ENCODE peak calls at places on chromosome 6, in ten cellular contexts. Z, S, H, Y, J, R, G, O, P and V are unnamed samples.

GRCh38 chr6:155417454-155417853 is 38.2 kb downstream of the NOX3 start:
- DNase-seq in G (no peak), P (no peak), J (no peak), Y (no peak), H (no peak), Z (no peak), O (no peak), S (no peak), R (peak), V (no peak)

GRCh38 chr6:6320901-6321300 is 439 bp upstream of the F13A1 start:
- DNase-seq in Z (no peak), S (no peak), P (no peak), H (no peak), G (peak), Y (no peak), R (peak), J (no peak), O (no peak), V (no peak)

GRCh38 chr6:166439366-166440091 is 56.8 kb upstream of the MPC1 start:
- DNase-seq in P (no peak), S (no peak), R (no peak), O (no peak), G (no peak), Y (no peak), H (no peak), Z (no peak), J (no peak), V (peak)

GRCh38 chr6:161954077-161954476 is 680.2 kb upstream of the AGPAT4 start:
- DNase-seq in J (no peak), S (no peak), Z (no peak), G (no peak), Y (no peak), R (no peak), O (no peak), P (no peak), H (no peak), V (no peak)

GRCh38 chr6:106145741-106146227 is 59.6 kb downstream of the PRDM1 start:
- DNase-seq in H (no peak), R (no peak), P (no peak), Y (no peak), Z (no peak), S (no peak), G (peak), O (no peak), J (no peak), V (no peak)

GRCh38 chr6:100307561-100307960 is 157.2 kb downstream of the SIM1 start:
- DNase-seq in J (no peak), S (no peak), P (no peak), R (no peak), H (no peak), Z (no peak), O (no peak), G (peak), Y (no peak), V (no peak)

GRCh38 chr6:21220271-21220987 is 373.1 kb upstream of the SOX4 start:
- DNase-seq in R (no peak), Y (no peak), H (no peak), S (no peak), P (no peak), O (no peak), G (peak), J (no peak), Z (no peak), V (no peak)

GRCh38 chr6:148431413-148431812 is 88.8 kb downstream of the SASH1 start:
- DNase-seq in J (no peak), P (no peak), Y (no peak), R (no peak), O (no peak), G (no peak), S (no peak), Z (no peak), H (no peak), V (no peak)

GRCh38 chr6:43749461-43749860 is 20.6 kb upstream of the VEGFA start:
- DNase-seq in J (no peak), Y (no peak), S (no peak), Z (no peak), O (no peak), G (no peak), P (no peak), R (no peak), H (no peak), V (peak)

GRCh38 chr6:100112855-100113508 is 119.0 kb upstream of the MCHR2 start:
- DNase-seq in O (no peak), S (no peak), Y (no peak), Z (no peak), H (no peak), J (no peak), P (no peak), G (no peak), R (no peak), V (no peak)

GRCh38 chr6:165804331-165805066 is 141.5 kb upstream of the PDE10A start:
- DNase-seq in P (no peak), Z (no peak), R (no peak), Y (no peak), S (no peak), H (no peak), G (peak), O (no peak), J (no peak), V (no peak)

GRCh38 chr6:106110167-106110826 is 24.2 kb downstream of the PRDM1 start:
- DNase-seq in Y (no peak), H (no peak), O (no peak), Z (no peak), R (no peak), S (no peak), G (no peak), J (no peak), P (no peak), V (no peak)

GRCh38 chr6:158819977-158820632 is 937 bp upstream of the EZR start:
- DNase-seq in R (no peak), J (no peak), H (peak), Z (no peak), S (no peak), G (peak), P (no peak), Y (no peak), O (no peak), V (no peak)

GRCh38 chr6:52654592-52654991 is 16.3 kb upstream of the TMEM14A start:
- DNase-seq in Y (no peak), R (no peak), G (no peak), O (no peak), H (no peak), P (no peak), S (no peak), J (no peak), Z (no peak), V (no peak)

GRCh38 chr6:14383393-14384174 is 266.0 kb downstream of the CD83 start:
- DNase-seq in P (no peak), R (no peak), G (no peak), H (no peak), J (no peak), Z (no peak), O (no peak), S (no peak), Y (no peak), V (no peak)

GRCh38 chr6:156280131-156280530 is 497.0 kb upstream of the ARID1B start:
- DNase-seq in G (no peak), P (no peak), O (no peak), S (no peak), J (no peak), Y (no peak), H (no peak), R (no peak), Z (no peak), V (no peak)

GRCh38 chr6:160085713-160086505 is 35.7 kb upstream of the SLC22A1 start:
- DNase-seq in O (no peak), H (no peak), R (no peak), J (no peak), G (no peak), Z (no peak), Y (no peak), S (no peak), P (no peak), V (no peak)

GRCh38 chr6:36577298-36577697 is 16.9 kb upstream of the SRSF3 start:
- DNase-seq in S (peak), Y (no peak), Z (no peak), P (no peak), R (peak), H (no peak), G (peak), J (peak), O (no peak), V (no peak)

GRCh38 chr6:143187173-143187908 is 126.7 kb downstream of the AIG1 start:
- DNase-seq in G (peak), P (no peak), Y (no peak), R (peak), J (peak), O (no peak), Z (no peak), H (peak), S (peak), V (no peak)

GRCh38 chr6:41813469-41813868 is 26.0 kb downstream of the TOMM6 start:
- DNase-seq in P (no peak), Y (no peak), H (no peak), J (no peak), R (peak), O (no peak), G (peak), Z (no peak), S (no peak), V (no peak)

DNA sequence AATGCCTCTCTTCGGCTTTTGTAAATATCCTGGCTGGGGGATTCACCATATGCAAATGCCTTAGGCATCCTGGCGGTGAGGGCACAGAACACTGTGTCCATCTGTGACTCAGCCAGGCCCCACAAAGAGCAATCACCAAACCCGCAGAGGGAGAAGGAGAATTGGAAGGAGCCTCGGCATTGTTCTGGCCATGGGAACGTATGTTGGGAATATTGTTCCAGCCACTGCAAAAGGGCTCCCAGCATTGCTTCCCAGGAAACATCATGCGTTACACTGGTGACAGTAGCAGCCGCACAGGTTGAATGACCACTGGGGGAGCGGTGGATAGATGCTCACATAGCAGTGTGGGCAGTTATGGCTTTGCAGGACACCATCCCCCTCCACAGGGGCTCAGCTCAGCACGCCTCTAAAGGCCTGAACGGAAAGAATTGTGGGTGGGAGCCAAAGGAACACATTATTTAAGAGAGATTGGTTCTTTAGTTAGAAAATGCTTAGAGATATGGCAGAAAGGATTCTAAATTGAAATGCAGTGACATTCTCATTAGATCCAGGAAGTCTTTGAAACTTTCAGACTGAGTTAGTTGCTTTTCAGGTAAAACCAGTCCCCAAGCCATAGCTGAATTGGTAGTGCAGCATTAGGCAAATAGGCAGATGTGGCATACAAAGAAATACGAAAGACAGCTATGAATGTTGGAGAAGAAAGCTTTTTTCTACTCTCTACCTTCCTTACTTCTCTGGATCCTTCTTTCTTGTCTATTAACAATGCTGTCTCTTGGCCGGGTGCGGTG is 104.3 kb downstream of the RNF144B start:
- DNase-seq in H (no peak), Z (no peak), S (no peak), P (no peak), G (peak), O (no peak), J (no peak), R (no peak), Y (no peak), V (no peak)
- TF ChIP-seq CTCF in H (no peak), Z (no peak), S (no peak), P (no peak), G (no peak), O (no peak), J (no peak), R (no peak), Y (no peak), V (no peak)

DNA sequence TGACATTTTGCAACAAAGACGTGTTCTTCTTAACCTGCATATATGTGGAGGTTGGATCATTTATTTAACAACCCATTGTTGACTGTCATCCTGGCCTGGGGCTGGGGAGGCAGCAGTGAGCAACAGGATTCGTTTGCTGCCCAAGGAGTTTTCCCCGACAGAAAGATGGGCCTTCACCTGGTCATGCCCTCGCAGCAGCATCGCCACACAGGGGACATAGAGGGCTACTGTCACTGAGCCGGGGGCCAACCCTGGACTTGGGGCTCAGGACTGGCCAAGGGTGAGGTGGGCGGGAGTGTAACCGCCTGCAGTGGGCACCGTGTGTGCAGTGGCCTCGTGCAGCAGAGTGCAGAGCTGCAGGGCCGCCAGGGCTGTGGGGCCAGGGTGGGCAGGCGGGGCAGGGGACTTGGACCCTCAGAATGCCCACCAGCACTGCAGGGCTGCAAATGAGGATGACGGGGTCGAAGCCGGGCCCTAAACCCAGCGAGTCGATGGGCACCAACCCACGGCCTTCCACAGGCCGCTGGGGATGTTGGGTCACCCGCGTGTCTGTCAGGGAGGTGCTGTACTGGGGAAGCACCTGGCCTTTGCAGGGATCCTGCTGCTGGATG is 11.8 kb downstream of the DUSP22 start:
- DNase-seq in O (peak), J (no peak), S (no peak), R (no peak), Y (no peak), P (no peak), G (no peak), Z (no peak), H (no peak), V (no peak)
- TF ChIP-seq CTCF in O (no peak), J (no peak), S (no peak), R (no peak), Y (no peak), P (no peak), G (no peak), Z (no peak), H (no peak), V (no peak)

GRCh38 chr6:111011360-111012142 is 29.7 kb downstream of the RPF2 start:
- DNase-seq in G (peak), R (peak), J (no peak), O (no peak), P (no peak), H (no peak), Z (no peak), S (peak), Y (no peak), V (no peak)
- TF ChIP-seq CTCF in G (peak), R (peak), J (no peak), O (peak), P (peak), H (peak), Z (no peak), S (peak), Y (peak), V (peak)

DNA sequence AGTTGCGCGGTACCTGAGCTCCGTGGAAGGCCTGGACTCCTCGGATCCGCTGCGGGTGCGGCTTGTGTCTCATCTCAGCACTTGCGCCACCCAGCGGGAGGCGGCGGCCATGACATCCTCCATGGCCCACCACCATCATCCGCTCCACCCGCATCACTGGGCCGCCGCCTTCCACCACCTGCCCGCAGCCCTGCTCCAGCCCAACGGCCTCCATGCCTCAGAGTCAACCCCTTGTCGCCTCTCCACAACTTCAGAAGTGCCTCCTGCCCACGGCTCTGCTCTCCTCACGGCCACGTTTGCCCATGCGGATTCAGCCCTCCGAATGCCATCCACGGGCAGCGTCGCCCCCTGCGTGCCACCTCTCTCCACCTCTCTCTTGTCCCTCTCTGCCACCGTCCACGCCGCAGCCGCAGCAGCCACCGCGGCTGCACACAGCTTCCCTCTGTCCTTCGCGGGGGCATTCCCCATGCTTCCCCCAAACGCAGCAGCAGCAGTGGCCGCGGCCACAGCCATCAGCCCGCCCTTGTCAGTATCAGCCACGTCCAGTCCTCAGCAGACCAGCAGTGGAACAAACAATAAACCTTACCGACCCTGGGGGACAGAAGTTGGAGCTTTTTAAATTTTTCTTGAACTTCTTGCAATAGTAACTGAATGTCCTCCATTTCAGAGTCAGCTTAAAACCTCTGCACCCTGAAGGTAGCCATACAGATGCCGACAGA is 9.9 kb downstream of the HEY2 start:
- DNase-seq in S (no peak), P (no peak), H (no peak), J (no peak), O (no peak), Y (no peak), Z (no peak), G (no peak), R (no peak), V (no peak)
- TF ChIP-seq CTCF in S (no peak), P (peak), H (no peak), J (no peak), O (no peak), Y (no peak), Z (no peak), G (no peak), R (no peak), V (no peak)

DNA sequence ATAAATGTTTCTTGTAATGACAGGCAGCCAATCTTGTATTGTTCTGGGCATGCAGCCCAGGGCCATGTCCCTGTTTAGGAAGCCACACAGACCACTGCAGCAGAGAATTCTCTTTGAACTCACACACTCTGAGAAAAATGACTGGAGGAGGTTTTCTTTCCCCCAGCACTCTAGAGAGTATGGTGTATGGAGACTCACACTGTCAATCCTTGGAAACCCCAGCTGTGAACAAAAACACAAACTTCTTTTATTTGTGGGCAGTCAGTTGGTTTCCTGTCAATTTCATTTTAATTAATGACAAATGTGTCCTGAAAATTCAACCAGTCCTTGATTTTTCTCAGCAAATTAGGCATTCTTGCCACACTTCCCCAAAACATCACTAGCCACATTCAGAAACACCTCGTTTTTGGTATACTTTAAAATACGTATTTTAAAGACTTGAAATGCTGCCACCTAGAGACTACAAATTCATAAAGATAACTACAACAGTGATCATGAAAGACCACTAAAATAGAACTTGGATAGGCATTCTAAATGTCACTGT is 52.9 kb upstream of the UFL1 start:
- DNase-seq in R (no peak), H (no peak), Y (no peak), G (no peak), P (no peak), Z (no peak), O (no peak), J (no peak), S (no peak), V (no peak)
- TF ChIP-seq CTCF in R (no peak), H (no peak), Y (peak), G (no peak), P (peak), Z (no peak), O (peak), J (no peak), S (no peak), V (peak)